ENCODE peak calls at places on chromosomes 7 and 10, in four cellular contexts. R is foreskin fibroblast, X is GM23338, D is PC-9. Z is an unnamed sample.

GRCh38 chr10:66869635-66870034 is 56.2 kb upstream of the LRRTM3 start:
- DNase-seq in X (no peak), D (no peak), R (no peak), Z (no peak)

GRCh38 chr10:119728172-119728800 is 2.4 kb downstream of the INPP5F start:
- DNase-seq in D (no peak), R (no peak), X (no peak), Z (no peak)

GRCh38 chr7:34269084-34269483 is 363.7 kb downstream of the BMPER start:
- DNase-seq in R (no peak), D (no peak), X (peak), Z (no peak)

GRCh38 chr7:1672851-1673486 is 2.9 kb downstream of the ELFN1 start:
- DNase-seq in D (no peak), X (no peak), R (no peak), Z (peak)

GRCh38 chr7:155810607-155811559 is 1.4 kb downstream of the SHH start:
- DNase-seq in X (peak), R (no peak), D (no peak), Z (no peak)

GRCh38 chr7:117875566-117875965 is 2.3 kb upstream of the CTTNBP2 start:
- DNase-seq in R (peak), D (no peak), X (peak), Z (peak)

GRCh38 chr7:149497467-149498261 is at the start of gene ZNF746:
- DNase-seq in D (peak), R (peak), X (peak), Z (peak)

GRCh38 chr10:126391162-126391880 is 3.0 kb upstream of the ADAM12 start:
- DNase-seq in X (no peak), R (peak), D (no peak), Z (no peak)

GRCh38 chr7:832292-832967 is at the start of gene SUN1:
- DNase-seq in D (peak), X (peak), R (peak), Z (no peak)

GRCh38 chr10:91312031-91312733 is 91.7 kb downstream of the PCGF5 start:
- DNase-seq in R (peak), D (no peak), X (no peak), Z (no peak)

GRCh38 chr10:43230101-43230908 is 36.6 kb downstream of the RASGEF1A start:
- DNase-seq in R (no peak), D (no peak), X (peak), Z (peak)

GRCh38 chr10:43230909-43231522 is 35.8 kb downstream of the RASGEF1A start:
- DNase-seq in D (no peak), X (no peak), R (no peak), Z (peak)

GRCh38 chr10:43228783-43229207 is 38.1 kb downstream of the RASGEF1A start:
- DNase-seq in X (no peak), D (no peak), R (no peak), Z (peak)

GRCh38 chr10:43227911-43228782 is 38.7 kb downstream of the RASGEF1A start:
- DNase-seq in R (no peak), D (peak), X (no peak), Z (peak)

GRCh38 chr10:43229208-43230061 is 37.4 kb downstream of the RASGEF1A start:
- DNase-seq in X (peak), R (no peak), D (peak), Z (peak)
- TF ChIP-seq CTCF in X (no peak), R (no peak), D (no peak), Z (no peak)

GRCh38 chr10:17248964-17249363 is 20.9 kb downstream of the VIM start:
- DNase-seq in R (no peak), D (no peak), X (no peak), Z (no peak)

GRCh38 chr10:17247210-17247609 is 19.2 kb downstream of the VIM start:
- DNase-seq in D (no peak), R (no peak), X (no peak), Z (no peak)

GRCh38 chr10:17249820-17250219 is 21.8 kb downstream of the VIM start:
- DNase-seq in D (no peak), R (peak), X (peak), Z (no peak)

GRCh38 chr10:17255512-17255911 is 27.5 kb downstream of the VIM start:
- DNase-seq in D (no peak), R (no peak), X (no peak), Z (no peak)

DNA sequence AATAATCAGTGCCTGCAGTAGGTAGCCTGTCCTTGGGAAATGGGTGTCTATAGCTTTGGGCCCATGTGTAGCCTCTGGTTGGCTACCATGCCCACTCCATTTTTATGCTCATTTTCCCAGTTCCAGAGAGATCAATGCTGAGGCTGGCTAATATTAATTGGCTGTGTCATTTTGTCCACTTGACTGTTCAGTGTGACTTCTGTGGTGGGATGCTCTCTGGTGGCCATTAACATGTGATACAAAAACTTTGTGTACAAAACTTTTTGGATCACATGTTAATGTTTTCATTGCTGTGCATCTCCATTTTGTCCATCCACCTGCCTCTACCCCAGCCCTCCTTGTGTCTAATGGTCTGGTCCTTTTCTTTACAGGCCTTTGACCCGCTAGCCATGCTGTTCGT is 22.7 kb downstream of the VIM start:
- DNase-seq in D (no peak), R (no peak), X (no peak), Z (no peak)
- TF ChIP-seq CTCF in D (no peak), R (no peak), X (no peak), Z (no peak)

GRCh38 chr10:44992070-44992731 is 8.5 kb upstream of the ZNF22 start:
- DNase-seq in X (no peak), D (no peak), R (no peak), Z (no peak)
- TF ChIP-seq CTCF in X (no peak), D (no peak), R (no peak), Z (no peak)

DNA sequence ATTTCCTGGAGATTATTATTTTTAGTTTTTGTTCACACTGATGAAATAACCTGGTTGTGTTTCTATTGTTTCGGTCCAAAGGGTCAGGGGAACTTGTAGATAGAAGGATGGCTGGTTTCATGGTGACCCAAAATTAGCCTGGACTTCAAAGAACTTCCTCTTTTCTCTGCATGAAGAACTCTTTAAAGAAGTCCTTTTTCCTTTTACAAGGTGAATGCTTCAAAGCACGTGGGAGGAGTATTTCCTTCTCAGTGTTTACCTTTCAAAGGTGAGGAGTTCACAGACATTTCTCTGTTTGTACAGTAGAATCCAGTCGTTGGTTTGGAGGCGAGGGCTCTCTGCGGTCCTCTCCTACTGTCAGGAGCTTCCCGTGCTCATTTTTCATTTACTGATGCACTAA is 561.7 kb downstream of the GATA3 start:
- DNase-seq in X (no peak), R (no peak), D (peak), Z (no peak)
- TF ChIP-seq CTCF in X (no peak), R (no peak), D (no peak), Z (no peak)

DNA sequence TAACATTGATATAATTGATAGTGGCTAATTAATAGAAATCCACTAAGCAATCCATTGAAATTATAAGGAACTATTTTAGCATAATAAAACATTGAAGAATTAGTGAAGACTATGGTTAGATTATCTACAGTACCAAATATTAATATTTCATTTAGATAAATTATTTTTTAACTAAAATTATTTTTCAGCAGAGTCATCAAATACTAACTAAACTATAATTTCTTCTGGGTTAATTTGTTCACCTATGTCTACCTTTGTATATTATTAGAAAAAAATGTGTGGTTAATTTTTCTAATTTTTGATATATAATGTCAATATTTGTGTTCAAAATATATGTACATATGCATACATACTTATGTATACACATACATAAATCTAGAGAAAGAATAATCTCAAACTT is 140.2 kb downstream of the KCND2 start:
- DNase-seq in D (no peak), R (no peak), X (no peak), Z (no peak)
- TF ChIP-seq CTCF in D (no peak), R (no peak), X (no peak), Z (no peak)

GRCh38 chr7:3089493-3089892 is 45.8 kb upstream of the CARD11 start:
- DNase-seq in D (no peak), R (no peak), X (peak), Z (peak)
- TF ChIP-seq CTCF in D (peak), R (no peak), X (peak), Z (peak)

GRCh38 chr10:80945267-80945880 is 407.7 kb downstream of the SH2D4B start:
- DNase-seq in R (no peak), D (no peak), X (peak), Z (no peak)
- TF ChIP-seq CTCF in R (no peak), D (peak), X (peak), Z (peak)

GRCh38 chr10:77393411-77393810 is 244.2 kb downstream of the KCNMA1 start:
- DNase-seq in D (no peak), R (no peak), X (no peak), Z (no peak)

GRCh38 chr10:77393821-77394501 is 243.6 kb downstream of the KCNMA1 start:
- DNase-seq in R (no peak), D (no peak), X (no peak), Z (no peak)

GRCh38 chr10:77391605-77392235 is 245.9 kb downstream of the KCNMA1 start:
- DNase-seq in X (peak), D (peak), R (peak), Z (peak)

GRCh38 chr10:77392851-77393250 is 244.8 kb downstream of the KCNMA1 start:
- DNase-seq in D (peak), X (no peak), R (peak), Z (no peak)

GRCh38 chr10:77392236-77392721 is 245.3 kb downstream of the KCNMA1 start:
- DNase-seq in R (peak), X (no peak), D (peak), Z (no peak)
- TF ChIP-seq CTCF in R (no peak), X (no peak), D (no peak), Z (no peak)

GRCh38 chr7:26280723-26281122 is 10.9 kb upstream of the SNX10 start:
- DNase-seq in X (no peak), D (no peak), R (no peak), Z (no peak)

GRCh38 chr7:26286157-26286556 is 5.5 kb upstream of the SNX10 start:
- DNase-seq in X (no peak), R (no peak), D (no peak), Z (no peak)

GRCh38 chr7:26280097-26280496 is 11.6 kb upstream of the SNX10 start:
- DNase-seq in X (no peak), R (no peak), D (no peak), Z (no peak)

GRCh38 chr7:26284477-26284876 is 7.2 kb upstream of the SNX10 start:
- DNase-seq in X (no peak), D (no peak), R (no peak), Z (no peak)

DNA sequence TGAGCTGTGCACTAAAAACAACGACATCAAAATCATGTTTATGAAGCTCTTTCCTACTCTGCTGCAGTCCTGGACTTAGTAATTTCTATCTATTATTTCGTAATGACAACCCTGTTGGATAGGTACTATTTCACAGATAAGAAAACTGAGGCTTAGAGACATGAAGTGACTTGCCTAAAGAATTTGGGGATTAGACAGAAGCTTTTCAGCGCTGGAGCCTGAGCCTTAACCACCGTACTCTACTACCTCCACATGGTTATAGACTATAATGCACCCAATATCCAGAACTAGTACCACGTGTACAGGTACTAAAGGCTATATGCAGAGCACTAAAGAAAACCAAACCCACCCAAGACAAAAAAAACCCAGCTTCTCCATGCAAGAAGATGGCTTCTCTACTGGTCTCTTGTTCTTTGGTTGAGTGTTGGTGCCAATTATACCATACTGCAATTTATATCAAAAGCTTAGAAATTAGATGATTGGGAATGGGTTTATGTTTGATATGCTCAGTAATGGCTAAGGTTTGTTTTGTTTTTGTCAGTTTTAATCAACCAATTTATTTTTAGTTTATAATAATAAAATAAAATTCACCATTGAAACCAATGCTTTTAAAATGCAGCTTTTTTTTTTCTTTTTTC is 6.5 kb upstream of the SNX10 start:
- DNase-seq in X (peak), D (no peak), R (no peak), Z (no peak)
- TF ChIP-seq CTCF in X (peak), D (peak), R (no peak), Z (no peak)

GRCh38 chr7:140475747-140476333 is 3.5 kb downstream of the MKRN1 start:
- DNase-seq in R (peak), D (peak), X (peak), Z (peak)
- TF ChIP-seq CTCF in R (peak), D (peak), X (peak), Z (peak)

Z was measured in nephron progenitor cell.